ENCODE peak calls at places on chromosomes 12 and 14, in ten cellular contexts. I, J, N, Z, U, W, P, X, Y and E are unnamed samples.
A peak's percentile ranks its signal among the peaks of the same experiment; 100 is the strongest.

GRCh38 chr12:116164263-116164817 is 113.2 kb downstream of the MED13L start:
- DNase-seq in P (no peak), N (no peak), X (peak; percentile 76), I (no peak), Y (no peak), J (no peak), W (no peak), U (no peak), Z (no peak), E (peak; percentile 38)

GRCh38 chr14:105119410-105120025 is 49.1 kb downstream of the JAG2 start:
- DNase-seq in U (no peak), N (no peak), J (no peak), X (no peak), W (no peak), I (no peak), P (no peak), Z (peak; percentile 52), Y (no peak), E (no peak)

GRCh38 chr14:55389330-55389729 is 22.3 kb downstream of the ATG14 start:
- DNase-seq in N (no peak), Z (no peak), U (no peak), P (no peak), X (no peak), J (no peak), Y (no peak), I (no peak), W (no peak), E (no peak)

GRCh38 chr12:109711596-109712461 is 1.8 kb upstream of the FAM222A start:
- DNase-seq in U (no peak), Y (no peak), P (no peak), X (peak; percentile 50), Z (no peak), W (no peak), I (no peak), J (peak; percentile 64), N (no peak), E (no peak)

GRCh38 chr14:93183596-93184317 is 940 bp downstream of the MOAP1 start:
- DNase-seq in Z (no peak), N (no peak), P (no peak), W (no peak), U (peak; percentile 25), Y (no peak), X (no peak), I (no peak), J (no peak), E (peak; percentile 8)

GRCh38 chr12:84077692-84078091 is 834.9 kb downstream of the SLC6A15 start:
- DNase-seq in X (no peak), J (no peak), I (no peak), Y (no peak), P (no peak), Z (no peak), U (no peak), W (no peak), N (no peak), E (peak; percentile 47)

GRCh38 chr14:93797536-93797935 is 9.3 kb upstream of the PRIMA1 start:
- DNase-seq in X (no peak), W (no peak), J (no peak), Z (no peak), Y (no peak), P (no peak), U (no peak), N (no peak), I (no peak), E (no peak)

GRCh38 chr12:39581592-39581991 is 38.0 kb downstream of the ABCD2 start:
- DNase-seq in P (no peak), I (no peak), J (no peak), Z (no peak), W (no peak), U (no peak), Y (no peak), X (no peak), N (peak; percentile 27), E (no peak)

GRCh38 chr12:1993341-1993740 is 10.9 kb downstream of the DCP1B start:
- DNase-seq in W (no peak), U (no peak), J (no peak), Z (no peak), I (no peak), N (peak; percentile 30), P (no peak), X (no peak), Y (no peak), E (no peak)

GRCh38 chr12:31363416-31363809 is 37.5 kb upstream of the SINHCAF start:
- DNase-seq in Z (no peak), P (no peak), N (no peak), X (no peak), J (no peak), I (no peak), W (no peak), Y (no peak), U (no peak), E (no peak)

GRCh38 chr12:63940295-63940997 is 95.9 kb downstream of the SRGAP1 start:
- DNase-seq in W (no peak), Z (no peak), J (no peak), I (no peak), U (no peak), N (no peak), Y (no peak), X (no peak), P (no peak), E (peak; percentile 52)

GRCh38 chr12:20472089-20472488 is 103.8 kb downstream of the PDE3A start:
- DNase-seq in I (no peak), J (no peak), Z (no peak), X (no peak), N (no peak), P (no peak), W (no peak), Y (no peak), U (no peak), E (no peak)

GRCh38 chr12:25937096-25937495 is 21.4 kb upstream of the RASSF8 start:
- DNase-seq in Y (no peak), Z (no peak), U (no peak), N (no peak), P (no peak), X (no peak), J (no peak), W (no peak), I (no peak), E (no peak)

GRCh38 chr12:91662021-91662420 is 479.4 kb upstream of the DCN start:
- DNase-seq in U (no peak), N (no peak), P (no peak), W (no peak), I (no peak), Y (no peak), Z (no peak), X (no peak), J (no peak), E (no peak)

GRCh38 chr14:46378248-46378647 is 273.3 kb downstream of the RPL10L start:
- DNase-seq in N (peak; percentile 4), U (no peak), P (no peak), J (no peak), I (no peak), X (no peak), Z (no peak), Y (no peak), W (no peak), E (no peak)

GRCh38 chr12:51087818-51088217 is 4.4 kb upstream of the CSRNP2 start:
- DNase-seq in I (no peak), W (no peak), N (no peak), P (no peak), U (no peak), X (no peak), Y (no peak), Z (no peak), J (no peak), E (no peak)

GRCh38 chr14:38339704-38340103 is 83.8 kb upstream of the CLEC14A start:
- DNase-seq in Z (no peak), I (no peak), X (no peak), J (no peak), P (no peak), N (no peak), W (no peak), U (no peak), Y (no peak), E (no peak)

GRCh38 chr12:32583535-32583934 is 95.6 kb upstream of the DNM1L start:
- DNase-seq in U (no peak), N (no peak), Y (no peak), P (no peak), J (no peak), W (no peak), I (no peak), Z (no peak), X (no peak), E (no peak)

DNA sequence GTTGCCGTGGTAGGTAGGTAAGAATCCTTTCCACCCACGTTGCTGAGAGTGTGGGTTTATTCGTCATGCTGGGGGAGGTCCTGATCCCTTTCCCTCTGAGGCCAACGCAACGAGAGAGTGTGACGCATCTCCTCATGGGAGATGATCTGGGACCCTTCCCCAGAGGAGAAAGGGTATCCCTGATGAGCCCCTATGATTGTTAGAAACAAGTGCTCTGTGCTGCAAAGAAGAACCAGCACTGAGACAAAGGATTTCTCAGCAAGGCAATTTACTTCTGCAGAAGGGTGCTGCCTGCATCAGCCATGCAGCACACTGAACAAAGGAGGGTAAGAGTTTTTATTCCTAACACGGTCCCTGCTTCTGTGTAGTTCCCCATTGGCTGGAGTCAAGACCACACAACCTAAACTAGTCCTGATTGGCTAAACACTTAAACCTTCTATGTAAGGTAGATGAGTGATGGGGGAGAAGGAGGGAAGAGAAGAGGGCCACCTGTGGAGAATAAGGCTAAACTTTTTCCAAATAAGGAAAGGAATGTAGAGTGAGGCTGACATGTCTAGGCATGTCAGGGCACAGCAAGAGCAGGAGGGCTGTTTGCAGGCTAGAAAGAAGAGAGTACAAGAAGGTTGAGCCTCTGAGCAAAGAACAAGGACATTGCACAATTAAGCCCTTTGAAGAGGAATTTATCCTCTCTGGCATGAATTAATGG is 21.3 kb downstream of the CLEC2A start:
- DNase-seq in U (no peak), X (no peak), W (no peak), P (no peak), Y (no peak), Z (no peak), N (peak; percentile 12), I (no peak), J (no peak), E (no peak)
- H3K27ac ChIP-seq in U (no peak overlapping the region), X (no peak overlapping the region), W (no peak overlapping the region), P (no peak overlapping the region), Y (no peak overlapping the region), Z (no peak overlapping the region), N (no peak overlapping the region), I (no peak overlapping the region), J (no peak overlapping the region), E (no peak overlapping the region)

GRCh38 chr14:24110060-24110459 is 4.5 kb upstream of the DCAF11 start:
- DNase-seq in J (no peak), Y (no peak), X (no peak), P (no peak), W (no peak), Z (no peak), U (no peak), N (no peak), I (no peak), E (no peak)
- TF ChIP-seq EP300 in J (no peak), Y (no peak), X (no peak), P (no peak), W (no peak), Z (no peak), U (no peak), N (no peak), I (no peak), E (no peak)

GRCh38 chr14:20988717-20989116 is 1.1 kb upstream of the METTL17 start:
- DNase-seq in P (no peak), J (no peak), N (no peak), Y (no peak), X (no peak), I (no peak), W (no peak), U (no peak), Z (no peak), E (no peak)
- H3K27ac ChIP-seq in P (peak overlapping the region; percentile 81), J (peak overlapping the region; percentile 81), N (peak overlapping the region; percentile 76), Y (peak overlapping the region; percentile 86), X (peak overlapping the region; percentile 79), I (peak overlapping the region; percentile 67), W (peak overlapping the region; percentile 78), U (peak overlapping the region; percentile 86), Z (peak overlapping the region; percentile 89), E (no peak overlapping the region)

GRCh38 chr12:76976777-76977465 is 88.4 kb downstream of the E2F7 start:
- DNase-seq in I (no peak), X (no peak), N (no peak), Y (no peak), P (no peak), U (no peak), J (no peak), Z (no peak), W (no peak), E (no peak)
- TF ChIP-seq EP300 in I (no peak), X (no peak), N (no peak), Y (no peak), P (no peak), U (no peak), J (no peak), Z (no peak), W (no peak), E (peak; percentile 64)